ENCODE peak calls at places on chromosomes 13 and 19, in nine cellular contexts. S, K, L, Z, B, O, M, A and J are unnamed samples.

GRCh38 chr13:20399961-20400360 is 125.7 kb downstream of the CRYL1 start:
- DNase-seq in S (no peak), K (no peak), L (no peak), Z (no peak), B (no peak), O (no peak), M (no peak), A (no peak), J (no peak)

GRCh38 chr19:49339364-49340068 is 4.3 kb downstream of the CD37 start:
- DNase-seq in S (peak), K (peak), L (no peak), Z (peak), B (peak), O (peak), M (peak), A (peak), J (peak)

GRCh38 chr13:79432992-79433391 is 26.9 kb upstream of the RBM26 start:
- DNase-seq in S (no peak), K (no peak), L (no peak), Z (no peak), B (no peak), O (no peak), M (no peak), A (no peak), J (no peak)

GRCh38 chr19:10237702-10238101 is 6.6 kb upstream of the S1PR2 start:
- DNase-seq in S (no peak), K (no peak), L (no peak), Z (no peak), B (no peak), O (no peak), M (no peak), A (no peak), J (no peak)

GRCh38 chr13:95643471-95643813 is 1.1 kb downstream of the DZIP1 start:
- DNase-seq in S (peak), K (peak), L (no peak), Z (peak), B (peak), O (peak), M (peak), A (peak), J (no peak)

GRCh38 chr13:38804536-38804935 is 117.7 kb downstream of the FREM2 start:
- DNase-seq in S (no peak), K (peak), L (no peak), Z (no peak), B (no peak), O (no peak), M (peak), A (no peak), J (no peak)

GRCh38 chr19:48714759-48715261 is 4.7 kb downstream of the MAMSTR start:
- DNase-seq in S (no peak), K (no peak), L (no peak), Z (no peak), B (no peak), O (no peak), M (no peak), A (no peak), J (peak)

GRCh38 chr19:19053508-19054314 is 10.1 kb upstream of the SLC25A42 start:
- DNase-seq in S (peak), K (no peak), L (no peak), Z (peak), B (peak), O (peak), M (peak), A (peak), J (peak)

GRCh38 chr13:55266644-55267043 is 1874.1 kb upstream of the PRR20A start:
- DNase-seq in S (no peak), K (no peak), L (no peak), Z (no peak), B (no peak), O (no peak), M (no peak), A (no peak), J (no peak)

GRCh38 chr13:50244913-50245574 is 229.8 kb downstream of the KCNRG start:
- DNase-seq in S (no peak), K (peak), L (no peak), Z (no peak), B (no peak), O (no peak), M (peak), A (peak), J (peak)

GRCh38 chr13:34258646-34259386 is 440.9 kb downstream of the RFC3 start:
- DNase-seq in S (no peak), K (peak), L (no peak), Z (peak), B (no peak), O (no peak), M (peak), A (no peak), J (no peak)

GRCh38 chr13:19781526-19781925 is 1.2 kb downstream of the PSPC1 start:
- DNase-seq in S (no peak), K (no peak), L (no peak), Z (peak), B (no peak), O (no peak), M (peak), A (no peak), J (no peak)

GRCh38 chr19:48636859-48637448 is at the start of gene DBP:
- DNase-seq in S (no peak), K (no peak), L (no peak), Z (peak), B (no peak), O (peak), M (peak), A (no peak), J (no peak)

GRCh38 chr19:50821248-50821612 is 2.4 kb downstream of the KLK1 start:
- DNase-seq in S (no peak), K (no peak), L (no peak), Z (no peak), B (no peak), O (no peak), M (no peak), A (no peak), J (no peak)
- H3K9ac ChIP-seq in S (no peak), K (no peak), L (no peak), Z (no peak), B (no peak), O (no peak), M (no peak), A (no peak), J (peak)

GRCh38 chr19:15323496-15324235 is 8.7 kb downstream of the BRD4 start:
- DNase-seq in S (no peak), K (peak), L (no peak), Z (no peak), B (no peak), O (no peak), M (peak), A (peak), J (peak)
- H3K27ac ChIP-seq in S (no peak), K (peak), L (peak), Z (peak), B (no peak), O (no peak), M (peak), A (no peak), J (no peak)

DNA sequence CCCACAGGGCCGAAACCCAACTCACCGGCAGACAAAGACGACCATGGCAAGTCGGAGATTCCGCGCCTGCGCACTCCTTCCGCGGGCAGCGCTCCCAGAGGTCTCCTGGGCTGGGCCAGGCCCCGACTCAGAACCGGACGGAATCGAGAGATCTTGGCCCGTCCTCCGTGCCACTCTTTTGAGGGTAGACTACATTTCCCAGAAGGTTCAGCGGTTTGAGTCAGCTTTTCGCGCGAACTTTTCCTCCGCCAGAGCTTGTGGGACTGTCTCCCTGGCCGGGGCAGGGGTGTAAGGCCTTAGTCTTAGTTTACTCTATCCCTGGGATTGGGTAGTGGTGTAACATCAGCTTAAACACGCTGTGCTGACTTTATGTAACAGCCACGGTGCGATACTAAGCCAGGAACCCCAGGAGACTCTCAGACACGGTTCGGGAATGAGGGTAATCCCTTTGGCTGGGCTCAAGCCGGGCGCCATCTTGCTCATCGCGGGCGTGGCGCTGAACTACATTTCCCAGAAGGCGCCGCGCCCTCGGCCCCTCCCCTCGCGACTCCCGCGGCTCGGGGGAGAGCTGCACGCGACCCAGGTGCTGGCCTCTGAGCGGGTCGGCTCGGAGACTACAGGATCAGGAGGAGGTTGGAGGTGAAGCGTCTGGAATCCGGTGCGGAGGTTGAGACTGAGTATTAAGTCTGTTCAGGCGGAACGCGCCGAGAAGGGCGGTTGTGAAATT is at the start of gene ZNF260:
- DNase-seq in S (peak), K (peak), L (peak), Z (peak), B (peak), O (peak), M (peak), A (peak), J (peak)
- H3K9ac ChIP-seq in S (peak), K (peak), L (peak), Z (peak), B (peak), O (peak), M (peak), A (peak), J (peak)

GRCh38 chr19:35134601-35135091 is at the start of gene LGI4:
- DNase-seq in S (peak), K (no peak), L (no peak), Z (no peak), B (no peak), O (no peak), M (peak), A (no peak), J (no peak)

GRCh38 chr19:35133826-35134225 is 1.0 kb downstream of the LGI4 start:
- DNase-seq in S (no peak), K (no peak), L (no peak), Z (no peak), B (no peak), O (no peak), M (no peak), A (no peak), J (peak)

GRCh38 chr19:35136231-35136630 is 1.4 kb upstream of the LGI4 start:
- DNase-seq in S (no peak), K (no peak), L (no peak), Z (no peak), B (no peak), O (no peak), M (no peak), A (no peak), J (peak)

GRCh38 chr19:35136977-35137702 is 1.5 kb upstream of the FXYD1 start:
- DNase-seq in S (no peak), K (no peak), L (no peak), Z (no peak), B (no peak), O (no peak), M (peak), A (no peak), J (peak)

GRCh38 chr19:35135389-35135909 is 590 bp upstream of the LGI4 start:
- DNase-seq in S (peak), K (peak), L (no peak), Z (peak), B (peak), O (peak), M (peak), A (peak), J (peak)
- H3K27ac ChIP-seq in S (no peak), K (no peak), L (no peak), Z (no peak), B (no peak), O (no peak), M (no peak), A (no peak), J (no peak)